ENCODE peak calls at places on chromosomes 3 and 15, in six cellular contexts. Z is GM06990, F is cardiac septum, E is neural crest cell, A is HTR-8/SVneo, K is fibroblast of the aortic adventitia. P is an unnamed sample.

GRCh38 chr3:37498126-37499039 is 324.0 kb upstream of the LRRFIP2 start:
- DNase-seq in E (no peak), A (no peak), Z (no peak), K (no peak), F (no peak), P (no peak)

GRCh38 chr3:24365168-24365567 is 129.5 kb downstream of the THRB start:
- DNase-seq in A (peak), K (peak), F (no peak), Z (no peak), E (no peak), P (no peak)

GRCh38 chr3:39150803-39151631 is 2.4 kb downstream of the CSRNP1 start:
- DNase-seq in Z (no peak), A (peak), F (peak), K (peak), E (no peak), P (peak)

GRCh38 chr3:47007482-47008257 is 28.2 kb downstream of the NBEAL2 start:
- DNase-seq in K (no peak), F (no peak), A (no peak), E (no peak), Z (no peak), P (peak)

GRCh38 chr3:179321585-179322322 is 1.1 kb upstream of the ZNF639 start:
- DNase-seq in K (peak), E (peak), F (no peak), A (peak), Z (no peak), P (no peak)

GRCh38 chr15:80081390-80081789 is 21.9 kb downstream of the ZFAND6 start:
- DNase-seq in Z (no peak), E (no peak), A (no peak), K (no peak), F (no peak), P (no peak)

GRCh38 chr3:174168026-174168425 is 691.1 kb upstream of the NAALADL2 start:
- DNase-seq in F (no peak), A (no peak), K (peak), E (no peak), Z (no peak), P (no peak)

GRCh38 chr3:1843111-1843510 is 255.6 kb upstream of the CNTN4 start:
- DNase-seq in F (no peak), A (no peak), K (no peak), Z (no peak), E (no peak), P (no peak)

GRCh38 chr3:124063168-124063909 is 71.4 kb upstream of the ROPN1 start:
- DNase-seq in Z (no peak), E (no peak), F (no peak), A (no peak), K (no peak), P (no peak)

GRCh38 chr15:41233367-41233771 is 2.3 kb downstream of the CHP1 start:
- DNase-seq in Z (no peak), F (no peak), A (no peak), K (peak), E (no peak), P (no peak)

GRCh38 chr3:138186803-138187295 is 252 bp upstream of the ARMC8 start:
- DNase-seq in E (peak), K (no peak), Z (peak), F (peak), A (no peak), P (no peak)

GRCh38 chr3:10637342-10637741 is 132.0 kb upstream of the ATP2B2 start:
- DNase-seq in E (no peak), K (no peak), Z (no peak), F (no peak), A (no peak), P (no peak)

GRCh38 chr3:16086690-16087089 is 87.8 kb upstream of the GALNT15 start:
- DNase-seq in Z (no peak), K (no peak), A (no peak), F (no peak), E (no peak), P (no peak)

GRCh38 chr3:97037294-97037943 is 223.0 kb downstream of the EPHA6 start:
- DNase-seq in A (no peak), K (no peak), F (no peak), E (no peak), Z (no peak), P (no peak)

GRCh38 chr15:93694038-93694437 is 537.3 kb upstream of the MCTP2 start:
- DNase-seq in A (no peak), K (no peak), E (no peak), Z (no peak), F (no peak), P (no peak)

GRCh38 chr15:40595219-40595618 is 1.2 kb downstream of the KNL1 start:
- DNase-seq in A (no peak), E (no peak), K (no peak), F (no peak), Z (no peak), P (no peak)

GRCh38 chr15:68578960-68579935 is at the start of gene CORO2B:
- DNase-seq in K (peak), Z (no peak), A (peak), F (no peak), E (peak), P (no peak)

GRCh38 chr15:85314653-85315052 is 65.8 kb upstream of the AKAP13 start:
- DNase-seq in A (no peak), F (no peak), Z (no peak), K (no peak), E (no peak), P (no peak)

GRCh38 chr3:73433681-73434080 is 191.1 kb downstream of the PDZRN3 start:
- DNase-seq in K (no peak), A (no peak), E (no peak), Z (no peak), F (no peak), P (no peak)

GRCh38 chr15:94008101-94009080 is 223.0 kb upstream of the MCTP2 start:
- DNase-seq in E (no peak), Z (no peak), F (no peak), K (peak), A (no peak), P (no peak)

GRCh38 chr3:185200639-185201038 is 47.8 kb upstream of the C3orf70 start:
- DNase-seq in E (no peak), Z (no peak), F (no peak), A (no peak), K (peak), P (no peak)

GRCh38 chr15:89652666-89653065 is 2.6 kb downstream of the KIF7 start:
- DNase-seq in E (no peak), A (no peak), Z (no peak), K (no peak), F (peak), P (no peak)

GRCh38 chr3:14508966-14509795 is 31.0 kb downstream of the GRIP2 start:
- DNase-seq in A (peak), Z (peak), F (peak), K (peak), E (peak), P (no peak)

GRCh38 chr15:61974759-61975158 is 85.5 kb downstream of the VPS13C start:
- DNase-seq in Z (no peak), F (no peak), A (no peak), K (peak), E (no peak), P (no peak)

GRCh38 chr15:85690546-85691226 is 104.0 kb downstream of the KLHL25 start:
- DNase-seq in F (no peak), Z (no peak), K (no peak), A (no peak), E (no peak), P (no peak)

GRCh38 chr3:50100956-50101845 is 12.5 kb downstream of the RBM5 start:
- DNase-seq in E (no peak), A (no peak), K (peak), Z (no peak), F (no peak), P (no peak)

GRCh38 chr3:169052465-169053302 is 610.8 kb downstream of the MECOM start:
- DNase-seq in A (no peak), K (peak), E (no peak), Z (no peak), F (no peak), P (no peak)

GRCh38 chr3:11547498-11547897 is 96.2 kb downstream of the VGLL4 start:
- DNase-seq in Z (no peak), F (no peak), K (no peak), E (no peak), A (no peak), P (no peak)

P was measured in coronary artery.